ENCODE peak calls at places on chromosomes 4 and X, in six cellular contexts. One of them, this sample, is unnamed.

GRCh38 chr4:165288639-165289428 is 38.6 kb upstream of the MSMO1 start:
- DNase-seq in GM10248: no peak
- DNase-seq in OCI-LY7: no peak
- DNase-seq in AG09309: peak
- DNase-seq in mammary epithelial cell: peak
- DNase-seq in BJ: peak
- DNase-seq in this sample: peak

GRCh38 chrX:108316456-108316855 is 121.8 kb downstream of the COL4A6 start:
- DNase-seq in GM10248: no peak
- DNase-seq in OCI-LY7: no peak
- DNase-seq in AG09309: no peak
- DNase-seq in mammary epithelial cell: peak
- DNase-seq in BJ: no peak
- DNase-seq in this sample: no peak

GRCh38 chrX:433771-434170 is 47.1 kb upstream of the PPP2R3B start:
- DNase-seq in GM10248: no peak
- DNase-seq in OCI-LY7: no peak
- DNase-seq in AG09309: no peak
- DNase-seq in mammary epithelial cell: no peak
- DNase-seq in BJ: no peak
- DNase-seq in this sample: no peak

GRCh38 chr4:3240936-3241522 is 7.9 kb upstream of the MSANTD1 start:
- DNase-seq in GM10248: no peak
- DNase-seq in OCI-LY7: no peak
- DNase-seq in AG09309: no peak
- DNase-seq in mammary epithelial cell: no peak
- DNase-seq in BJ: no peak
- DNase-seq in this sample: no peak

GRCh38 chrX:93874554-93874953 is 200.5 kb downstream of the FAM133A start:
- DNase-seq in GM10248: no peak
- DNase-seq in OCI-LY7: peak
- DNase-seq in AG09309: no peak
- DNase-seq in mammary epithelial cell: peak
- DNase-seq in BJ: no peak
- DNase-seq in this sample: no peak

GRCh38 chrX:10545882-10546281 is 74.5 kb downstream of the MID1 start:
- DNase-seq in GM10248: no peak
- DNase-seq in OCI-LY7: no peak
- DNase-seq in AG09309: no peak
- DNase-seq in mammary epithelial cell: no peak
- DNase-seq in BJ: no peak
- DNase-seq in this sample: no peak

GRCh38 chrX:103309860-103310591 is 764 bp downstream of the BEX2 start:
- DNase-seq in GM10248: no peak
- DNase-seq in OCI-LY7: no peak
- DNase-seq in AG09309: no peak
- DNase-seq in mammary epithelial cell: no peak
- DNase-seq in BJ: no peak
- DNase-seq in this sample: no peak

GRCh38 chr4:182105416-182105815 is 137.8 kb upstream of the TENM3 start:
- DNase-seq in GM10248: no peak
- DNase-seq in OCI-LY7: no peak
- DNase-seq in AG09309: no peak
- DNase-seq in mammary epithelial cell: no peak
- DNase-seq in BJ: no peak
- DNase-seq in this sample: no peak

GRCh38 chr4:77045490-77045889 is 30.3 kb downstream of the CCNI start:
- DNase-seq in GM10248: no peak
- DNase-seq in OCI-LY7: no peak
- DNase-seq in AG09309: no peak
- DNase-seq in mammary epithelial cell: no peak
- DNase-seq in BJ: no peak
- DNase-seq in this sample: no peak
- TF ChIP-seq CTCF in GM10248: no peak
- TF ChIP-seq CTCF in OCI-LY7: no peak
- TF ChIP-seq CTCF in AG09309: peak
- TF ChIP-seq CTCF in mammary epithelial cell: peak
- TF ChIP-seq CTCF in BJ: peak
- TF ChIP-seq CTCF in this sample: peak

DNA sequence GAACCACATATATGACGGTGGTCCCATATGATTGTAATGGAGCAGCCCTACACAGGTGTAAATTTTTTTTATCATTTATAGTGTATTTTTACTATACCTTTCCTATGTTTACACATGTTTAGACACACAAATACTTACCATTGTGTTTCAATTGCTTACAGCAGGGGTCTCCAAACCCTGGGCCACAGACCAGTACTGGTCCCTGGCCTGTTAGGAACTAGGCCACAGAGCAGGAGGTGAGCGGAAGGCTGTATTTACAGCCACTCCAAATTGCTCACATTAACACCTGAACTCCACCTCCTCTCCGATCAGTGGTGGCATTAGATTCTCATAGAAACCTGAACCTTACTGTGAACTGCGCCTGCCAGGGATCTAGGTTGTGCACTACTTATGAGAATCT is 201.8 kb upstream of the NDST4 start:
- DNase-seq in GM10248: no peak
- DNase-seq in OCI-LY7: no peak
- DNase-seq in AG09309: no peak
- DNase-seq in mammary epithelial cell: no peak
- DNase-seq in BJ: no peak
- DNase-seq in this sample: no peak
- TF ChIP-seq CTCF in GM10248: no peak
- TF ChIP-seq CTCF in OCI-LY7: no peak
- TF ChIP-seq CTCF in AG09309: no peak
- TF ChIP-seq CTCF in mammary epithelial cell: no peak
- TF ChIP-seq CTCF in BJ: no peak
- TF ChIP-seq CTCF in this sample: no peak

DNA sequence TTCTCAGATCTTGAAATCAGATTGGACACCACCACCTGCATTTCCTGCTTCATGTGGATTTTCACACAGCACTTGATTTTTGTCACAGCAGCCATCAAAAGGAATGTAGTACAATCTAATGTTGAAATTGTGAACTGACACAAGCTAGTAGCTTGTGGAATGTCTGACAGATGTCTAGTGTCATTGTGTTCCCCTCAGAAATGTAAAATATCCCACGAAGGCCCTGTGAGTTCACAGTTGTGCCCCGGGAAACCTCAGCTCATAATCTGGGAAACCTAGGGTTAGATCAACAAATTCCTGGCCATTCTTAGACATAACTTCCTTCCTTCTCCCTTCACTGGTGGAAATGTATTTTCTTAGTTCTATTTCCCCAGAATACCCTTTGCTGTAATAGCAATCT is 205.7 kb downstream of the AR start:
- DNase-seq in GM10248: no peak
- DNase-seq in OCI-LY7: no peak
- DNase-seq in AG09309: no peak
- DNase-seq in mammary epithelial cell: no peak
- DNase-seq in BJ: no peak
- DNase-seq in this sample: no peak
- TF ChIP-seq CTCF in GM10248: no peak
- TF ChIP-seq CTCF in OCI-LY7: no peak
- TF ChIP-seq CTCF in AG09309: no peak
- TF ChIP-seq CTCF in mammary epithelial cell: no peak
- TF ChIP-seq CTCF in BJ: no peak
- TF ChIP-seq CTCF in this sample: no peak

DNA sequence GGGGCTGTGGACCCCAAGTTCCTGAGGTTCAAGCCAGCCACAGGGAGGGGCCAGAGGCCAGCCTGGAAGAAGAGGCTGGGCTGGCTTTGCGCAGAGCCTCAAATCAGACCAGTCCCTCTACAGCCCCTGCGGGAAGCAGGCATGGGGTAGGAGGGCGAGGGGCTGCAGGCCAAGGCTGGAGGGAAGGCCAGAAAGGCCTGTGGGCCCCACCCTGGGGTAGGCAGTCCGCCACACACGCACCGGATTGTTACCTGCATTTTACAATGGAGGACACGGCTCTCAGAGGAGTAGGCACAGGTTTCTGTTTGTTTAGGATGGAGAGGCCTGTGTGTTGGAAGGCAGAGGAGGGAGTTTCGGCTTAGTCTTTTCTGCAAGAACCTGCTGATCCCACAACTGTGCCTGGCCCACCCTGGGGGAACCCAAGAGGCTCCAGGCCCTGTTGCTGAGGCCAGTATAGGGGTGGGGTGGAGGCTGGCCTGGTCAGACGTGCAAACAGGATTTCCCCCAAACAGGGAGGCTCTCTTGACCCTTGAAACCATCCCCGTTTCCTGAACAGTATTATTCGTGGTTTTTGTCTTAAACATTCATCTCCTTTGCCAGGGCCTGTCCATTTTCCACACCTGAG is 659 bp upstream of the SLC49A3 start:
- DNase-seq in GM10248: no peak
- DNase-seq in OCI-LY7: no peak
- DNase-seq in AG09309: no peak
- DNase-seq in mammary epithelial cell: no peak
- DNase-seq in BJ: no peak
- DNase-seq in this sample: no peak
- TF ChIP-seq CTCF in GM10248: no peak
- TF ChIP-seq CTCF in OCI-LY7: no peak
- TF ChIP-seq CTCF in AG09309: no peak
- TF ChIP-seq CTCF in mammary epithelial cell: no peak
- TF ChIP-seq CTCF in BJ: no peak
- TF ChIP-seq CTCF in this sample: no peak

DNA sequence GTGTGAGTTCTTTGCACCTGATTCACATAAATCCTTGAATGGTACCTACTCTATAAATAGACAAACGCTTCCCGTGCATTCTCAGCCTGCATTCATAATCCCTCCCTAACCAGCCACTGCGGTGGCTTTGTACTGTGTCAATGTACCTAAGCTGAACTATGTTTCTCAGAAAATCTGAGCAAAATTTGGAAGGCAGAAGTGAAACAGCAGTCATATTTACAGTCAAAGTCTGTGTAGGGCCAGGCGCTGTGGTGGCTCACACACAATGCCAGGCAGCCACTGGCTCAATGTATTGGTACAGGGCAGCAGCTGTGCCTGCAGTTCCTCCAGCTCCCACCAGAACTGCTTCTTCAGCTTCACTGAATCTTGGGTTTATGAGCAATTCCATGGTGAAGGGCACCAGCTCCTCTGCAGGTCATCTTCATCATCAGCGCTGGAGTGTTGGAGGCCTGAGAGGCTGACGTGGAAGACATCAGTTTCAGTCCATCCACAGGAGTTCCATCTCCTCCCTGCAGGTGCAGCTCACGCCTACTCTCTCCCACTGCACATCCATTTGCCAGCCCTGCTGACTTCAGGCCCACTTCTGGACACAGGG is 32.3 kb upstream of the IRF2 start:
- DNase-seq in GM10248: peak
- DNase-seq in OCI-LY7: peak
- DNase-seq in AG09309: no peak
- DNase-seq in mammary epithelial cell: no peak
- DNase-seq in BJ: no peak
- DNase-seq in this sample: no peak
- TF ChIP-seq CTCF in GM10248: no peak
- TF ChIP-seq CTCF in OCI-LY7: peak
- TF ChIP-seq CTCF in AG09309: no peak
- TF ChIP-seq CTCF in mammary epithelial cell: peak
- TF ChIP-seq CTCF in BJ: no peak
- TF ChIP-seq CTCF in this sample: no peak

GRCh38 chr4:138572007-138572406 is 329.9 kb upstream of the SLC7A11 start:
- DNase-seq in GM10248: no peak
- DNase-seq in OCI-LY7: no peak
- DNase-seq in AG09309: no peak
- DNase-seq in mammary epithelial cell: no peak
- DNase-seq in BJ: no peak
- DNase-seq in this sample: no peak

GRCh38 chr4:138579146-138579545 is 337.0 kb upstream of the SLC7A11 start:
- DNase-seq in GM10248: no peak
- DNase-seq in OCI-LY7: no peak
- DNase-seq in AG09309: no peak
- DNase-seq in mammary epithelial cell: no peak
- DNase-seq in BJ: no peak
- DNase-seq in this sample: no peak

GRCh38 chr4:138573246-138573645 is 331.1 kb upstream of the SLC7A11 start:
- DNase-seq in GM10248: no peak
- DNase-seq in OCI-LY7: no peak
- DNase-seq in AG09309: no peak
- DNase-seq in mammary epithelial cell: no peak
- DNase-seq in BJ: no peak
- DNase-seq in this sample: no peak

GRCh38 chr4:138577145-138577544 is 335.0 kb upstream of the SLC7A11 start:
- DNase-seq in GM10248: no peak
- DNase-seq in OCI-LY7: no peak
- DNase-seq in AG09309: no peak
- DNase-seq in mammary epithelial cell: no peak
- DNase-seq in BJ: no peak
- DNase-seq in this sample: no peak

DNA sequence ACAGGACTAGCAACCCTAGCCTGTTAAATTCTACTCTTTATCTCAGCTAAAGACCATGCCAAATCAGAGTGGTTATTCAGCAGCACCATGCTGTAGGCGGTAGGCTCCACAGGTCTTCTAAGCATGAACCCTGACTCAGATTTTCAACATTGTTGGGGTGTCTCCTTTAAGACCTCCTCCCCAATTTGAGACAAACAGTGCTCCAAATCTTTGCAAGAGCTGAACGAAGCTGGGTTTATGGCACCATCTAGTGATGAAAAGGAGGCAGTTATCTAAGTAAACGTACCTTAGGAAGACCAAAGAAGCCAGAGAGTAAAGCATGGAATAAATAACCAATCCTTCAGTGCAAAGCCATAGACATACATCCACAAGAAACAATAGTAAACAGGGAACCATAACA is 334.5 kb upstream of the SLC7A11 start:
- DNase-seq in GM10248: no peak
- DNase-seq in OCI-LY7: peak
- DNase-seq in AG09309: peak
- DNase-seq in mammary epithelial cell: peak
- DNase-seq in BJ: no peak
- DNase-seq in this sample: peak
- TF ChIP-seq CTCF in GM10248: no peak
- TF ChIP-seq CTCF in OCI-LY7: peak
- TF ChIP-seq CTCF in AG09309: peak
- TF ChIP-seq CTCF in mammary epithelial cell: peak
- TF ChIP-seq CTCF in BJ: peak
- TF ChIP-seq CTCF in this sample: peak

This sample was measured in AG09319.